ENCODE peak calls at places on chromosomes 2 and 18, in six cellular contexts. H is right atrium auricular region, D is PC-9, F is spleen, V is MM.1S, M is retinal pigment epithelial cell. J is an unnamed sample.
A peak's percentile ranks its signal among the peaks of the same experiment; 100 is the strongest.

GRCh38 chr18:63775166-63775730 is at the start of gene SERPINB7:
- DNase-seq in H (no peak), D (peak; percentile 29), F (no peak), V (no peak), M (no peak), J (peak; percentile 33)

GRCh38 chr2:37523861-37524362 is 147.5 kb downstream of the CDC42EP3 start:
- DNase-seq in H (peak; percentile 69), D (no peak), F (no peak), V (no peak), M (peak; percentile 77), J (peak; percentile 93)

GRCh38 chr2:162017233-162017632 is 56.8 kb downstream of the DPP4 start:
- DNase-seq in H (no peak), D (no peak), F (no peak), V (no peak), M (no peak), J (no peak)

GRCh38 chr2:195330513-195330956 is 326.5 kb upstream of the SLC39A10 start:
- DNase-seq in H (no peak), D (no peak), F (no peak), V (no peak), M (no peak), J (no peak)

GRCh38 chr2:45182667-45183620 is 173.7 kb upstream of the SIX2 start:
- DNase-seq in H (no peak), D (no peak), F (no peak), V (no peak), M (no peak), J (peak; percentile 79)

GRCh38 chr2:85788603-85789002 is 34.8 kb downstream of the ATOH8 start:
- DNase-seq in H (no peak), D (no peak), F (peak; percentile 37), V (no peak), M (no peak), J (no peak)

GRCh38 chr2:232235716-232236115 is 142.8 kb upstream of the ALPP start:
- DNase-seq in H (no peak), D (no peak), F (no peak), V (no peak), M (no peak), J (no peak)

GRCh38 chr2:171485116-171485515 is 37.2 kb upstream of the CYBRD1 start:
- DNase-seq in H (no peak), D (no peak), F (no peak), V (no peak), M (no peak), J (no peak)

GRCh38 chr2:48754874-48755273 is 650 bp downstream of the LHCGR start:
- DNase-seq in H (no peak), D (no peak), F (no peak), V (no peak), M (no peak), J (no peak)

DNA sequence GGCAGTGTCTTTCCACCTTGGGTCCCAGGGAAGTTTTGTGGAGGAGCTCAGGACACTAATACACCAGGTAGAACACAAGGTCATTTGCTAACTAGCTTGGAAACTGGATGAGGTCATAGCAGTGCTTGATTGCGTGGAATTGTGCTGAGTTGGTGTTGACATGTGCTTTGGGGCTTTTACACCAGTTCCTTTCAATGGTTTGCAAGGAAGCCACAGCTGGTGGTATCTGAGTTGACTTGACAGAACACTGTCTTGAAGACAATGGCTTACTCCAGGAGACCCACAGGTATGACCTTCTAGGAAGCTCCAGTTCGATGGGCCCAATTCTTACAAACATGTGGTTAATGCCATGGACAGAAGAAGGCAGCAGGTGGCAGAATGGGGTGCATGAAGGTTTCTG is 5.9 kb downstream of the CTLA4 start:
- DNase-seq in H (no peak), D (no peak), F (no peak), V (peak; percentile 51), M (no peak), J (no peak)
- TF ChIP-seq CTCF in H (no peak), D (no peak), F (no peak), V (no peak), M (no peak), J (no peak)

DNA sequence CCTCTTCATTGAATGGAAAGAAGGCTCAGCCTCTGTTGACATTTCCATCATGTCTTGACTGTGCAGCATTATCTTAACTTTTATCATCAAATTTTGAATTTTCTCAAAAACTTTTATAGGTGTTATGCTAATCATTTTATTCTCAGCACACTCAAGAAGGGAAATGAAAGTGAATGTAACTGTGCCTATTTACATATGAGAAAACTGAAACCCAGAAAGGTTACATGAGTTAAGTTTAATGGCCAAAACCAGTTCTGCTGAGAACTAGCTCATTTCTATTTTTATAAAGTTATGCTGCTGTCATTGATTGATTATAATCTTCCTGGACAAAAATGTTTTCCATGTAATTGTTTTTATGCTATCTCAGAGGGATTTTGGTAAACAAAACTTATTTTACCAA is 618.8 kb upstream of the NRXN1 start:
- DNase-seq in H (no peak), D (no peak), F (no peak), V (peak; percentile 63), M (no peak), J (no peak)
- H3K4me3 ChIP-seq in H (no peak overlapping the region), D (no peak overlapping the region), F (no peak overlapping the region), V (no peak overlapping the region), M (no peak overlapping the region), J (no peak overlapping the region)

GRCh38 chr2:222916229-222917197 is 55.7 kb downstream of the ACSL3 start:
- DNase-seq in H (no peak), D (no peak), F (no peak), V (no peak), M (no peak), J (no peak)
- TF ChIP-seq CTCF in H (no peak), D (no peak), F (no peak), V (no peak), M (no peak), J (no peak)

GRCh38 chr2:3376821-3377220 is 797 bp downstream of the EIPR1 start:
- DNase-seq in H (no peak), D (no peak), F (no peak), V (no peak), M (no peak), J (no peak)

GRCh38 chr2:3379339-3379646 is 201 bp upstream of the TRAPPC12 start:
- DNase-seq in H (no peak), D (no peak), F (no peak), V (no peak), M (no peak), J (no peak)

GRCh38 chr2:3379647-3380534 is at the start of gene TRAPPC12:
- DNase-seq in H (peak; percentile 89), D (peak; percentile 93), F (peak; percentile 99), V (peak; percentile 91), M (peak; percentile 55), J (peak; percentile 82)

GRCh38 chr2:3377612-3378432 is at the start of gene EIPR1:
- DNase-seq in H (peak; percentile 99), D (peak; percentile 97), F (peak; percentile 99), V (peak; percentile 94), M (peak; percentile 95), J (peak; percentile 99)

DNA sequence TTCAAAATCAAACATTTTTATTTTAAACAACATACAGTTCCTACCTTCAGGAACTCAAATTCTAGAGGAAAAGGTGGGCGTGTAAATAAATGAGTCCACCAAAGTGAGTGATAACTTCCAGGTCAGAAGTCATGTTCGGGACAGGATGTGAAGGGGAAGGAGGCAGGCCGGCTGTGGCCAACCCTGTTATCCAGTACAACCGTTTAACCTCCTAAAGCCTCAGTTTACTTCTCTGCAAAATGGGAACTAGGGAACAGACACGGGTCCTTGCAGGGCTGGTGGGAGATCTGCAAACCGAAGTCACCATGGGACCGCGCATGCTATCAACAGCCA is 373 bp downstream of the EIPR1 start:
- DNase-seq in H (no peak), D (no peak), F (no peak), V (peak; percentile 11), M (no peak), J (peak; percentile 55)
- H3K4me3 ChIP-seq in H (peak overlapping the region; percentile 69), D (peak overlapping the region; percentile 85), F (peak overlapping the region; percentile 80), V (peak overlapping the region; percentile 76), M (peak overlapping the region; percentile 96), J (peak overlapping the region; percentile 92)

DNA sequence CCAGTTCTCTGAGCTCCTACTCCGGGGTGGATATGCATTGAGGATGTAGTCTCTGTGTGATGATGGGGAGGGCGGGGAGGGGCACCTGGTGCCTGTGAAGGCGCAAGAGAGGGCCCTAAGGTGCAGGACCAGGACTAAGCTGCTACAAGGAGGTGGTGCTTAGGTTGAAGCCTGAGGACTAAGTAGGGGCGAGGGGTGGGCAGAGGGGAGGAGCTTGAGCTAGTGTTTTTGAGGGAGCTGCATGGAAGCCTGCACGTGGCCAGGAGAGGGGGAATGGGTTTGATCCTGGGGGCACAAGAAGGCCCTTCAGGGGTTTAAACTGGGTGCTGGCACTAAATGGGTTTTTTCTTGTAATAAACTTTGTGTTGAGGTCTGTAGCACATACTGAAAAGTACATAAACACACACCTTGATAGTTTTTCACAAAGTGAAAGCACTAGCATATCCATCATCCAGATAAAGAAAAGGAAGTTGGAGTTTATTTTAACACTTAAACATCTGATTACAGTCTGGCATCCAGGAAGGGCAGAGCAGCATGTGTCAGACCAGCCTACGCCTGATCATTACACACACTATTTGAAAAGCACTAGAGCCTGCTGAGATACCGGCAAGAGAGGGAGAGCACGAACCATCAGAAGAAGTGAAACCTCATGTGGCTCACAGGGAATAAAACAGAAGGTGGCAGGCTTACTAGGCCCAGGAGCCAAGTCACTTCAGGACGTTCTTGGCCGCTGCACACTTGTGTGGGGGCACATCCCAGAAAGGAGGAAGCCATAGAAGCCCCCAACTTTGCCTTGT is 105.2 kb downstream of the UGGT1 start:
- DNase-seq in H (no peak), D (no peak), F (no peak), V (no peak), M (no peak), J (peak; percentile 42)
- TF ChIP-seq CTCF in H (no peak), D (no peak), F (no peak), V (no peak), M (no peak), J (no peak)

J was measured in fibroblast of pulmonary artery.